ENCODE peak calls at places on chromosomes 6 and 20, in six cellular contexts. One of them, this sample, is unnamed.

GRCh38 chr6:74705451-74705850 is 500.4 kb downstream of the COL12A1 start:
- DNase-seq in trophoblast cell: no peak
- DNase-seq in mammary epithelial cell: peak; percentile 13
- DNase-seq in HCT116: no peak
- DNase-seq in endothelial cell of umbilical vein: no peak
- DNase-seq in GM23248: peak; percentile 40
- DNase-seq in this sample: peak; percentile 24

GRCh38 chr6:53294095-53294494 is 54.7 kb downstream of the ELOVL5 start:
- DNase-seq in trophoblast cell: no peak
- DNase-seq in mammary epithelial cell: no peak
- DNase-seq in HCT116: peak; percentile 4
- DNase-seq in endothelial cell of umbilical vein: peak; percentile 44
- DNase-seq in GM23248: peak; percentile 35
- DNase-seq in this sample: no peak

GRCh38 chr6:148629910-148630470 is 116.8 kb upstream of the UST start:
- DNase-seq in trophoblast cell: no peak
- DNase-seq in mammary epithelial cell: no peak
- DNase-seq in HCT116: no peak
- DNase-seq in endothelial cell of umbilical vein: no peak
- DNase-seq in GM23248: peak; percentile 80
- DNase-seq in this sample: peak; percentile 23

GRCh38 chr6:136657629-136658028 is 107.4 kb upstream of the MAP7 start:
- DNase-seq in trophoblast cell: peak; percentile 56
- DNase-seq in mammary epithelial cell: no peak
- DNase-seq in HCT116: no peak
- DNase-seq in endothelial cell of umbilical vein: no peak
- DNase-seq in GM23248: peak; percentile 24
- DNase-seq in this sample: peak; percentile 56

GRCh38 chr6:14240411-14241166 is 123.0 kb downstream of the CD83 start:
- DNase-seq in trophoblast cell: no peak
- DNase-seq in mammary epithelial cell: no peak
- DNase-seq in HCT116: no peak
- DNase-seq in endothelial cell of umbilical vein: no peak
- DNase-seq in GM23248: no peak
- DNase-seq in this sample: no peak

GRCh38 chr6:39901670-39902069 is 32.6 kb downstream of the MOCS1 start:
- DNase-seq in trophoblast cell: no peak
- DNase-seq in mammary epithelial cell: no peak
- DNase-seq in HCT116: no peak
- DNase-seq in endothelial cell of umbilical vein: no peak
- DNase-seq in GM23248: no peak
- DNase-seq in this sample: no peak

GRCh38 chr6:140855520-140855919 is 1277.2 kb upstream of the GJE1 start:
- DNase-seq in trophoblast cell: no peak
- DNase-seq in mammary epithelial cell: peak; percentile 19
- DNase-seq in HCT116: no peak
- DNase-seq in endothelial cell of umbilical vein: peak; percentile 15
- DNase-seq in GM23248: peak; percentile 8
- DNase-seq in this sample: peak; percentile 11

GRCh38 chr20:6828794-6829423 is 61.4 kb downstream of the BMP2 start:
- DNase-seq in trophoblast cell: peak; percentile 15
- DNase-seq in mammary epithelial cell: peak; percentile 68
- DNase-seq in HCT116: peak; percentile 21
- DNase-seq in endothelial cell of umbilical vein: peak; percentile 85
- DNase-seq in GM23248: peak; percentile 70
- DNase-seq in this sample: peak; percentile 67

GRCh38 chr6:31272856-31273626 is 1.1 kb upstream of the HLA-C start:
- DNase-seq in trophoblast cell: no peak
- DNase-seq in mammary epithelial cell: no peak
- DNase-seq in HCT116: no peak
- DNase-seq in endothelial cell of umbilical vein: no peak
- DNase-seq in GM23248: peak; percentile 9
- DNase-seq in this sample: no peak

GRCh38 chr6:153024401-153025017 is 22.0 kb upstream of the MTRF1L start:
- DNase-seq in trophoblast cell: peak; percentile 46
- DNase-seq in mammary epithelial cell: peak; percentile 54
- DNase-seq in HCT116: peak; percentile 51
- DNase-seq in endothelial cell of umbilical vein: peak; percentile 77
- DNase-seq in GM23248: peak; percentile 65
- DNase-seq in this sample: peak; percentile 66

GRCh38 chr6:47267301-47267700 is 42.4 kb downstream of the TNFRSF21 start:
- DNase-seq in trophoblast cell: no peak
- DNase-seq in mammary epithelial cell: no peak
- DNase-seq in HCT116: no peak
- DNase-seq in endothelial cell of umbilical vein: no peak
- DNase-seq in GM23248: no peak
- DNase-seq in this sample: peak; percentile 66

GRCh38 chr6:88908598-88909548 is 54.5 kb downstream of the RNGTT start:
- DNase-seq in trophoblast cell: no peak
- DNase-seq in mammary epithelial cell: peak; percentile 12
- DNase-seq in HCT116: no peak
- DNase-seq in endothelial cell of umbilical vein: no peak
- DNase-seq in GM23248: no peak
- DNase-seq in this sample: no peak

GRCh38 chr6:147099974-147100373 is 104.2 kb upstream of the STXBP5 start:
- DNase-seq in trophoblast cell: peak; percentile 45
- DNase-seq in mammary epithelial cell: peak; percentile 6
- DNase-seq in HCT116: no peak
- DNase-seq in endothelial cell of umbilical vein: peak; percentile 65
- DNase-seq in GM23248: peak; percentile 61
- DNase-seq in this sample: peak; percentile 92
- H2AFZ ChIP-seq in trophoblast cell: no peak overlapping the region
- H2AFZ ChIP-seq in mammary epithelial cell: no peak overlapping the region
- H2AFZ ChIP-seq in HCT116: no peak overlapping the region
- H2AFZ ChIP-seq in endothelial cell of umbilical vein: peak overlapping the region; percentile 29
- H2AFZ ChIP-seq in GM23248: peak overlapping the region; percentile 16
- H2AFZ ChIP-seq in this sample: peak overlapping the region; percentile 22

DNA sequence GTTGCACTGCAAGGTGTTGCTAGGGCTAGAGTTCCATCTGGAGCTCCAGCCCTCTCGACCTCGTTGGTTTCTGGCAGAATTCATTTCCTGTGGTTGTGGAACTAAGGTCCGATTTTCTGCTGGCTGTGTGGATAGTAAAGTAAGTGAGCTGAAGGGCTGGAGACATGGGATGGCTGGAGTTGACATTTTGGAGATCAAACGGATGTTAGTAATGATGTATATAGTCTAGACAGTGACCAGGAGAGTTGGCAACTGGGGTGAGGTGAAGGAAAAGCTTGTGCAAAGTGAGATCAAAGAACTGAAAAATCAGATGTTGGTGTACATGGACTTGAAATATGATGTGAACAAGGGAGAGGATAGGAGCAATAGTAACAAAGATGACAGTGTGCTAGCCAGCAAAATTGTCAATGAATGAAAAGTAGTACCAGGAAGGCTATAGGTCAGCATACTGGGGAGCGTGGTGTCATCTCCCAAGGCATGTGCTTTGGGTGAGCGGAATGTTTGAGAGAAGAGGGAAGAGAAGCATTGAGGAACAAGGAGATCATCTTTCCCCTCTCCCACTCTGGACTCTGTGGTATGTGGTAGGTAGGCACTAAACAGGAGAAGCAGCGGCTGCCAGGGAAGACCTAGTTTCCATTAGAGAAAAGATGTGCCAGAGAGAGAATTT is 7.8 kb downstream of the QRSL1 start:
- DNase-seq in trophoblast cell: no peak
- DNase-seq in mammary epithelial cell: no peak
- DNase-seq in HCT116: no peak
- DNase-seq in endothelial cell of umbilical vein: peak; percentile 16
- DNase-seq in GM23248: no peak
- DNase-seq in this sample: no peak
- H3K79me2 ChIP-seq in trophoblast cell: no peaks in the 10 kb centered on the region
- H3K79me2 ChIP-seq in mammary epithelial cell: peaks cover 64% of the 10 kb centered on the region
- H3K79me2 ChIP-seq in HCT116: peaks cover 79% of the 10 kb centered on the region
- H3K79me2 ChIP-seq in endothelial cell of umbilical vein: peaks cover 23% of the 10 kb centered on the region
- H3K79me2 ChIP-seq in GM23248: peaks cover 71% of the 10 kb centered on the region
- H3K79me2 ChIP-seq in this sample: peaks cover 11% of the 10 kb centered on the region

GRCh38 chr6:5498579-5498899 is 237.2 kb downstream of the FARS2 start:
- DNase-seq in trophoblast cell: no peak
- DNase-seq in mammary epithelial cell: no peak
- DNase-seq in HCT116: no peak
- DNase-seq in endothelial cell of umbilical vein: peak; percentile 4
- DNase-seq in GM23248: peak; percentile 76
- DNase-seq in this sample: no peak
- H3K9ac ChIP-seq in trophoblast cell: no peak overlapping the region
- H3K9ac ChIP-seq in mammary epithelial cell: no peak overlapping the region
- H3K9ac ChIP-seq in HCT116: no peak overlapping the region
- H3K9ac ChIP-seq in endothelial cell of umbilical vein: no peak overlapping the region
- H3K9ac ChIP-seq in GM23248: peak overlapping the region; percentile 69
- H3K9ac ChIP-seq in this sample: no peak overlapping the region

GRCh38 chr6:29631860-29632731 is 887 bp downstream of the GABBR1 start:
- DNase-seq in trophoblast cell: no peak
- DNase-seq in mammary epithelial cell: peak; percentile 52
- DNase-seq in HCT116: no peak
- DNase-seq in endothelial cell of umbilical vein: peak; percentile 36
- DNase-seq in GM23248: peak; percentile 58
- DNase-seq in this sample: peak; percentile 70
- H2AFZ ChIP-seq in trophoblast cell: no peak overlapping the region
- H2AFZ ChIP-seq in mammary epithelial cell: peak overlapping the region; percentile 95
- H2AFZ ChIP-seq in HCT116: no peak overlapping the region
- H2AFZ ChIP-seq in endothelial cell of umbilical vein: peak overlapping the region; percentile 28
- H2AFZ ChIP-seq in GM23248: peak overlapping the region; percentile 81
- H2AFZ ChIP-seq in this sample: peak overlapping the region; percentile 46

GRCh38 chr6:157383471-157383870 is 2.5 kb downstream of the ZDHHC14 start:
- DNase-seq in trophoblast cell: no peak
- DNase-seq in mammary epithelial cell: no peak
- DNase-seq in HCT116: no peak
- DNase-seq in endothelial cell of umbilical vein: no peak
- DNase-seq in GM23248: no peak
- DNase-seq in this sample: no peak
- H3K79me2 ChIP-seq in trophoblast cell: peaks cover 5% of the 10 kb centered on the region
- H3K79me2 ChIP-seq in mammary epithelial cell: peaks cover 5% of the 10 kb centered on the region
- H3K79me2 ChIP-seq in HCT116: peaks cover 19% of the 10 kb centered on the region
- H3K79me2 ChIP-seq in endothelial cell of umbilical vein: peaks cover 9% of the 10 kb centered on the region
- H3K79me2 ChIP-seq in GM23248: peaks cover 14% of the 10 kb centered on the region
- H3K79me2 ChIP-seq in this sample: no peaks in the 10 kb centered on the region

GRCh38 chr6:7452898-7453297 is 63.3 kb downstream of the RIOK1 start:
- DNase-seq in trophoblast cell: no peak
- DNase-seq in mammary epithelial cell: no peak
- DNase-seq in HCT116: no peak
- DNase-seq in endothelial cell of umbilical vein: no peak
- DNase-seq in GM23248: no peak
- DNase-seq in this sample: no peak

GRCh38 chr6:7451321-7451720 is 61.7 kb downstream of the RIOK1 start:
- DNase-seq in trophoblast cell: no peak
- DNase-seq in mammary epithelial cell: peak; percentile 29
- DNase-seq in HCT116: no peak
- DNase-seq in endothelial cell of umbilical vein: no peak
- DNase-seq in GM23248: no peak
- DNase-seq in this sample: no peak

GRCh38 chr6:7449018-7449417 is 59.4 kb downstream of the RIOK1 start:
- DNase-seq in trophoblast cell: no peak
- DNase-seq in mammary epithelial cell: no peak
- DNase-seq in HCT116: no peak
- DNase-seq in endothelial cell of umbilical vein: no peak
- DNase-seq in GM23248: no peak
- DNase-seq in this sample: no peak

DNA sequence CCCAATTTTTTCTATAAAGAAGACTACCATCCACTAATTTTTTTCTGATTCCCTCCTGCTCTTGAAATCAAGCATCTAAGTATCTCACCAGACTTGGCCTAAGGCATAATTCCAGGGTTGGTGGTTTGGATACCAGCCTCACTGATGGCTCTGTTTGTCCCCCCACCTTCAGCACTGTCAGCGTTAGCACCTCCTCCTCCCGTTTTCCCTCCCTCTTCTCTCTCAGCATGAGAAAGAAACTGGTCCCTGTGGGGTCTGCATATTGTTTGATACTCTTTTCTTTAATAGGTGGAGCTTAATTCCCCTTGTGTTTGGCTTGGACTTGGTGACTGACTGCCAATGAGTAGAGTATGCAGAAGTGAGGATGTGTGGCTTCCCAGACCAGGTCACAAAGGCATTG is 65.1 kb downstream of the RIOK1 start:
- DNase-seq in trophoblast cell: no peak
- DNase-seq in mammary epithelial cell: no peak
- DNase-seq in HCT116: no peak
- DNase-seq in endothelial cell of umbilical vein: no peak
- DNase-seq in GM23248: no peak
- DNase-seq in this sample: no peak
- H3K9ac ChIP-seq in trophoblast cell: no peak overlapping the region
- H3K9ac ChIP-seq in mammary epithelial cell: no peak overlapping the region
- H3K9ac ChIP-seq in HCT116: no peak overlapping the region
- H3K9ac ChIP-seq in endothelial cell of umbilical vein: no peak overlapping the region
- H3K9ac ChIP-seq in GM23248: no peak overlapping the region
- H3K9ac ChIP-seq in this sample: no peak overlapping the region

DNA sequence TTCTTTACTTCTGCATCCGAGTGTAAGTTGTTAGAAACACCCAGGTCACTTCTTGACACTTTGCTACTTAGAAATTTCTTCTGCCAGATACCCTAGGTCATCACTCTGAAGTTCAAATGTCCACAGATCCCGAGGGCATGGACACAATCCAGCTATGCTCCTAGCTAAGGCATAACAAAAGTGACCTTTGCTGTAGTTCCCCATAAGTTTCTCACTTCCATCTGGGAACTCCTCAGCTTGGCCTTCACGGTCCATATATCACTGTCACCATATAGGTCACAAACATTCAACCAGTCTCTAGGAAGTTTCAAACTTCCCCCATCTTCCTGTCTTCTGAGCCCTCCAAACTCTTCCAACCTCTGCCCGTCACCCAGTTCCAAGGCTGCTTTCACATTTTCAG is 65.3 kb downstream of the IRF4 start:
- DNase-seq in trophoblast cell: no peak
- DNase-seq in mammary epithelial cell: no peak
- DNase-seq in HCT116: no peak
- DNase-seq in endothelial cell of umbilical vein: no peak
- DNase-seq in GM23248: no peak
- DNase-seq in this sample: no peak
- H2AFZ ChIP-seq in trophoblast cell: no peak overlapping the region
- H2AFZ ChIP-seq in mammary epithelial cell: no peak overlapping the region
- H2AFZ ChIP-seq in HCT116: no peak overlapping the region
- H2AFZ ChIP-seq in endothelial cell of umbilical vein: no peak overlapping the region
- H2AFZ ChIP-seq in GM23248: no peak overlapping the region
- H2AFZ ChIP-seq in this sample: no peak overlapping the region